ENCODE peak calls at places on chromosomes 16 and 17, in five cellular contexts. One of them, this sample, is unnamed. For H3K36me3, the result is how much of the 10 kb centered on the place peaks cover.

GRCh38 chr17:7220593-7221280 is 999 bp downstream of the ACADVL start:
- DNase-seq in neuronal stem cell: no peak
- DNase-seq in trophoblast cell: no peak
- DNase-seq in IMR-90: peak
- DNase-seq in H1: no peak
- DNase-seq in this sample: peak

GRCh38 chr17:18965530-18966236 is 13.7 kb downstream of the SLC5A10 start:
- DNase-seq in trophoblast cell: no peak
- DNase-seq in H1: no peak
- DNase-seq in IMR-90: no peak
- DNase-seq in neuronal stem cell: no peak
- DNase-seq in this sample: no peak

GRCh38 chr16:50742521-50743150 is 750 bp downstream of the CYLD start:
- DNase-seq in IMR-90: peak
- DNase-seq in trophoblast cell: peak
- DNase-seq in neuronal stem cell: no peak
- DNase-seq in H1: no peak
- DNase-seq in this sample: peak

GRCh38 chr16:65884018-65884417 is 482.5 kb upstream of the CDH5 start:
- DNase-seq in IMR-90: peak
- DNase-seq in neuronal stem cell: no peak
- DNase-seq in trophoblast cell: no peak
- DNase-seq in H1: no peak
- DNase-seq in this sample: no peak

GRCh38 chr16:6827272-6827671 is 505.4 kb upstream of the RBFOX1 start:
- DNase-seq in neuronal stem cell: no peak
- DNase-seq in trophoblast cell: no peak
- DNase-seq in H1: no peak
- DNase-seq in IMR-90: no peak
- DNase-seq in this sample: no peak

GRCh38 chr17:28727727-28728363 is 743 bp upstream of the NEK8 start:
- DNase-seq in IMR-90: peak
- DNase-seq in trophoblast cell: peak
- DNase-seq in neuronal stem cell: peak
- DNase-seq in H1: no peak
- DNase-seq in this sample: peak

GRCh38 chr17:21288581-21289017 is 4.1 kb downstream of the MAP2K3 start:
- DNase-seq in IMR-90: no peak
- DNase-seq in trophoblast cell: no peak
- DNase-seq in H1: no peak
- DNase-seq in neuronal stem cell: no peak
- DNase-seq in this sample: peak

GRCh38 chr17:40915721-40916256 is 21.7 kb downstream of the KRT23 start:
- DNase-seq in trophoblast cell: peak
- DNase-seq in neuronal stem cell: no peak
- DNase-seq in H1: no peak
- DNase-seq in IMR-90: peak
- DNase-seq in this sample: peak

GRCh38 chr17:30309591-30309990 is 17.8 kb upstream of the BLMH start:
- DNase-seq in neuronal stem cell: no peak
- DNase-seq in H1: no peak
- DNase-seq in trophoblast cell: no peak
- DNase-seq in IMR-90: no peak
- DNase-seq in this sample: no peak

GRCh38 chr17:14464741-14465140 is 163.9 kb downstream of the HS3ST3B1 start:
- DNase-seq in neuronal stem cell: no peak
- DNase-seq in trophoblast cell: peak
- DNase-seq in H1: no peak
- DNase-seq in IMR-90: peak
- DNase-seq in this sample: peak

GRCh38 chr17:50629902-50630301 is 4.8 kb upstream of the ABCC3 start:
- DNase-seq in trophoblast cell: no peak
- DNase-seq in IMR-90: no peak
- DNase-seq in H1: no peak
- DNase-seq in neuronal stem cell: no peak
- DNase-seq in this sample: no peak

GRCh38 chr17:67619555-67619954 is 98.2 kb upstream of the NOL11 start:
- DNase-seq in neuronal stem cell: no peak
- DNase-seq in trophoblast cell: no peak
- DNase-seq in IMR-90: no peak
- DNase-seq in H1: no peak
- DNase-seq in this sample: no peak

GRCh38 chr17:83024205-83024971 is 55.0 kb upstream of the METRNL start:
- DNase-seq in H1: no peak
- DNase-seq in IMR-90: no peak
- DNase-seq in neuronal stem cell: no peak
- DNase-seq in trophoblast cell: no peak
- DNase-seq in this sample: no peak

GRCh38 chr16:85688586-85689284 is at the start of gene GINS2:
- DNase-seq in neuronal stem cell: peak
- DNase-seq in trophoblast cell: peak
- DNase-seq in IMR-90: peak
- DNase-seq in H1: peak
- DNase-seq in this sample: peak

GRCh38 chr16:53068423-53068833 is 13.6 kb downstream of the CHD9 start:
- DNase-seq in trophoblast cell: no peak
- DNase-seq in IMR-90: no peak
- DNase-seq in neuronal stem cell: no peak
- DNase-seq in H1: no peak
- DNase-seq in this sample: no peak

GRCh38 chr17:16313159-16314090 is 39.8 kb downstream of the CENPV start:
- DNase-seq in neuronal stem cell: no peak
- DNase-seq in IMR-90: peak
- DNase-seq in H1: no peak
- DNase-seq in trophoblast cell: no peak
- DNase-seq in this sample: no peak

GRCh38 chr17:81097134-81097942 is 62.4 kb downstream of the BAIAP2 start:
- DNase-seq in IMR-90: peak
- DNase-seq in H1: peak
- DNase-seq in trophoblast cell: peak
- DNase-seq in neuronal stem cell: peak
- DNase-seq in this sample: peak

GRCh38 chr17:43832976-43833829 is at the start of gene MPP3:
- DNase-seq in trophoblast cell: peak
- DNase-seq in neuronal stem cell: peak
- DNase-seq in IMR-90: peak
- DNase-seq in H1: no peak
- DNase-seq in this sample: peak

GRCh38 chr16:30615358-30616076 is 5.3 kb upstream of the ZNF689 start:
- DNase-seq in trophoblast cell: peak
- DNase-seq in neuronal stem cell: peak
- DNase-seq in IMR-90: peak
- DNase-seq in H1: peak
- DNase-seq in this sample: peak

GRCh38 chr17:75547091-75547490 is 21.6 kb downstream of the LLGL2 start:
- DNase-seq in H1: no peak
- DNase-seq in IMR-90: no peak
- DNase-seq in neuronal stem cell: no peak
- DNase-seq in trophoblast cell: peak
- DNase-seq in this sample: no peak

GRCh38 chr17:79933863-79934652 is 94.8 kb upstream of the CBX4 start:
- DNase-seq in trophoblast cell: no peak
- DNase-seq in H1: no peak
- DNase-seq in IMR-90: peak
- DNase-seq in neuronal stem cell: no peak
- DNase-seq in this sample: peak

GRCh38 chr16:10519929-10520868 is 60.2 kb downstream of the EMP2 start:
- DNase-seq in IMR-90: no peak
- DNase-seq in H1: no peak
- DNase-seq in trophoblast cell: no peak
- DNase-seq in neuronal stem cell: no peak
- DNase-seq in this sample: no peak

GRCh38 chr16:75566889-75567255 is 693 bp downstream of the GABARAPL2 start:
- DNase-seq in neuronal stem cell: no peak
- DNase-seq in IMR-90: no peak
- DNase-seq in trophoblast cell: peak
- DNase-seq in H1: no peak
- DNase-seq in this sample: peak

GRCh38 chr16:82037666-82038065 is 2.6 kb downstream of the HSD17B2 start:
- DNase-seq in trophoblast cell: no peak
- DNase-seq in H1: no peak
- DNase-seq in IMR-90: peak
- DNase-seq in neuronal stem cell: no peak
- DNase-seq in this sample: peak

GRCh38 chr16:74944466-74944865 is 40.5 kb downstream of the WDR59 start:
- DNase-seq in H1: no peak
- DNase-seq in neuronal stem cell: no peak
- DNase-seq in trophoblast cell: no peak
- DNase-seq in IMR-90: no peak
- DNase-seq in this sample: no peak

GRCh38 chr17:80168371-80168770 is 1.5 kb upstream of the CARD14 start:
- DNase-seq in H1: no peak
- DNase-seq in trophoblast cell: no peak
- DNase-seq in IMR-90: no peak
- DNase-seq in neuronal stem cell: no peak
- DNase-seq in this sample: no peak

GRCh38 chr16:46971271-46971670 is 2.2 kb downstream of the DNAJA2 start:
- DNase-seq in trophoblast cell: no peak
- DNase-seq in H1: no peak
- DNase-seq in IMR-90: no peak
- DNase-seq in neuronal stem cell: no peak
- DNase-seq in this sample: no peak

GRCh38 chr16:46972429-46972970 is 974 bp downstream of the DNAJA2 start:
- DNase-seq in H1: no peak
- DNase-seq in neuronal stem cell: no peak
- DNase-seq in trophoblast cell: peak
- DNase-seq in IMR-90: peak
- DNase-seq in this sample: peak

GRCh38 chr16:46970089-46970488 is 3.4 kb downstream of the DNAJA2 start:
- DNase-seq in IMR-90: no peak
- DNase-seq in neuronal stem cell: no peak
- DNase-seq in H1: no peak
- DNase-seq in trophoblast cell: no peak
- DNase-seq in this sample: no peak

GRCh38 chr16:46972971-46973456 is 460 bp downstream of the DNAJA2 start:
- DNase-seq in H1: no peak
- DNase-seq in trophoblast cell: peak
- DNase-seq in IMR-90: no peak
- DNase-seq in neuronal stem cell: peak
- DNase-seq in this sample: peak

GRCh38 chr16:46968063-46968435 is 5.4 kb downstream of the DNAJA2 start:
- DNase-seq in trophoblast cell: no peak
- DNase-seq in neuronal stem cell: no peak
- DNase-seq in IMR-90: no peak
- DNase-seq in H1: no peak
- DNase-seq in this sample: no peak
- H3K36me3 ChIP-seq in trophoblast cell: under half
- H3K36me3 ChIP-seq in neuronal stem cell: under half
- H3K36me3 ChIP-seq in IMR-90: half or more
- H3K36me3 ChIP-seq in H1: half or more
- H3K36me3 ChIP-seq in this sample: half or more

GRCh38 chr16:89270666-89271345 is 53.3 kb downstream of the ZNF778 start:
- DNase-seq in trophoblast cell: no peak
- DNase-seq in IMR-90: no peak
- DNase-seq in H1: no peak
- DNase-seq in neuronal stem cell: no peak
- DNase-seq in this sample: no peak

GRCh38 chr16:89268987-89269735 is 51.7 kb downstream of the ZNF778 start:
- DNase-seq in neuronal stem cell: no peak
- DNase-seq in IMR-90: peak
- DNase-seq in H1: no peak
- DNase-seq in trophoblast cell: peak
- DNase-seq in this sample: peak

GRCh38 chr16:89268585-89268984 is 51.1 kb downstream of the ZNF778 start:
- DNase-seq in H1: no peak
- DNase-seq in IMR-90: no peak
- DNase-seq in neuronal stem cell: no peak
- DNase-seq in trophoblast cell: no peak
- DNase-seq in this sample: no peak

GRCh38 chr16:89272631-89273030 is 55.1 kb downstream of the ZNF778 start:
- DNase-seq in neuronal stem cell: no peak
- DNase-seq in IMR-90: no peak
- DNase-seq in trophoblast cell: no peak
- DNase-seq in H1: no peak
- DNase-seq in this sample: no peak

DNA sequence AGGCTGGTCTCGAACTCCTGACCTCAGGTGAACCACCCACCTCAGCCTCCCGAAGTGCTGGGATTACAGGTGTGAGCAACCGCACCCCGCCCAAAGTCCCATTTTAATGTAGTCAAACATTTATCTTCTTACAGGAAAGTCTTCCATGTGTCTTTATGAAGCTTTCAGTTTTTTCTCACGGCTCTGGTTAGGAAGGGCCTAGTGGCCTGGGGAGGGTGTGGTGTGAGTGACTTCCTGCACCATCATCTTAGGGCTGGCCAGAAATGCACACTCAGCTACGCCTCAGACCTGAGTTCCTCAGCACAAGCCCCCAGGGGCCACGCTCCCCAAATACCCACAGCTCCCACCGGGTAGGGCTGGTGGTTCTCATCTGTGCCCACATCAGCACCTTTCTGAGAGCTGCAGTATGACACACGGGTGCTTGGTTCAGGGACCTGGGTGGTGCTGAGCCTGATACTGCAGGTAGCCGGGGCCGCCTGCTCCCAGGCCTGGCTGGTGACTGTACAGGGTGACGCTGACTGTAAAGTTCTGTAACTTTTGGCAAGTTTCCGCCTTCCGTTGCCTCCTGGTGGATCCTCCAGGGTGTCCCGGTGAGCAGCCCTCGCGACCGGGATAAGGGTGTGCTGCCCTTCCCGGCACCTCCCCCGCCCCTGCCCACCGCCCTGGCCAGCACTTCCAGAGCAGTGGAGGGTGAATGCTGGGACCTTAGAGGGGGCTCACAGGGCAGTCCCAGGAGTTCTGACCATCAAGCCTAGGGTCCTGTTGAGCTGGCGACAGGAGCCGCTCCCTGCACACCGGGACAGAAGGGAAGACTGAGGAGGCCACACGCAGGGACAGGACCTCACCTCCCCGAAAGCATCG is 52.5 kb downstream of the ZNF778 start:
- DNase-seq in neuronal stem cell: no peak
- DNase-seq in trophoblast cell: no peak
- DNase-seq in H1: no peak
- DNase-seq in IMR-90: no peak
- DNase-seq in this sample: no peak
- H3K27ac ChIP-seq in neuronal stem cell: no peak
- H3K27ac ChIP-seq in trophoblast cell: no peak
- H3K27ac ChIP-seq in H1: no peak
- H3K27ac ChIP-seq in IMR-90: no peak
- H3K27ac ChIP-seq in this sample: no peak

GRCh38 chr17:76841776-76842405 is 26.3 kb upstream of the MGAT5B start:
- DNase-seq in IMR-90: no peak
- DNase-seq in neuronal stem cell: peak
- DNase-seq in trophoblast cell: no peak
- DNase-seq in H1: no peak
- DNase-seq in this sample: no peak
- H3K14ac ChIP-seq in IMR-90: no peak
- H3K14ac ChIP-seq in neuronal stem cell: no peak
- H3K14ac ChIP-seq in trophoblast cell: no peak
- H3K14ac ChIP-seq in H1: no peak
- H3K14ac ChIP-seq in this sample: no peak

DNA sequence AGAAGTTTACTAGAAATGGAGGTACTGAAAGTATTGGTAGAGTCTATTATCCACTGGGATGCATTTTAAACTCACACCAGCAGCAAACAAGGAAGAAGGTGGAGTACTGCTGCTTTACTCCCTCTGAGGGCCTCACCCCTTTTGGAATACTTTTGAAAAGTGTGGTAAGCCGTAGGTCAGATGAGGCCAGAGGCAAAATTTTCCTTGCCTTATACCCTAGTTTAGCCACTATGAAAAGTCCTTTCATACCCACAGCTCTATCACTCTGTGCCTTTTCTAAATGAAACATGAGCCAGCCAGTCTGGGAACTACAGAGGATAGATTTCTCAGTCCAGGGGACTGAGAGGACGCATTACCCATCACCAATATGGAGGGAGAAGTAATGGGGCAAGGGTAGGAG is 14.0 kb downstream of the GDE1 start:
- DNase-seq in neuronal stem cell: no peak
- DNase-seq in H1: no peak
- DNase-seq in IMR-90: no peak
- DNase-seq in trophoblast cell: peak
- DNase-seq in this sample: no peak
- H3K36me3 ChIP-seq in neuronal stem cell: under half
- H3K36me3 ChIP-seq in H1: half or more
- H3K36me3 ChIP-seq in IMR-90: under half
- H3K36me3 ChIP-seq in trophoblast cell: under half
- H3K36me3 ChIP-seq in this sample: half or more

This sample was measured in mesenchymal stem cell.